ENCODE peak calls at places on chromosomes 7 and 10, in nine cellular contexts. E is pancreas, F is GM23338, A is heart left ventricle, I is adrenal gland, P is stomach, Z is SJSA1, K is RWPE1, M is ovary. H is an unnamed sample.

GRCh38 chr10:104925232-104925851 is 284.3 kb downstream of the SORCS3 start:
- DNase-seq in E (no peak), K (peak), Z (no peak), I (peak), A (peak), M (no peak), F (peak), P (peak), H (no peak)

GRCh38 chr7:103549786-103550185 is 103.8 kb upstream of the SLC26A5 start:
- DNase-seq in K (no peak), A (no peak), F (no peak), Z (no peak), I (no peak), E (no peak), M (no peak), P (no peak), H (no peak)

GRCh38 chr10:21624951-21625350 is 90.9 kb downstream of the MLLT10 start:
- DNase-seq in E (no peak), P (no peak), I (no peak), A (no peak), M (no peak), F (no peak), Z (no peak), K (no peak), H (no peak)

GRCh38 chr10:87064651-87065050 is 30.0 kb downstream of the GLUD1 start:
- DNase-seq in Z (no peak), F (no peak), A (no peak), I (no peak), P (no peak), K (no peak), M (no peak), E (no peak), H (peak)

GRCh38 chr7:150831851-150832250 is 20.5 kb upstream of the AOC1 start:
- DNase-seq in I (no peak), M (no peak), Z (no peak), A (no peak), E (no peak), F (no peak), P (no peak), K (no peak), H (no peak)

GRCh38 chr7:38020134-38020533 is 99.7 kb downstream of the EPDR1 start:
- DNase-seq in I (no peak), P (no peak), A (no peak), F (no peak), K (no peak), M (no peak), Z (no peak), E (no peak), H (no peak)

GRCh38 chr7:75662579-75663301 is 76.0 kb downstream of the HIP1 start:
- DNase-seq in Z (no peak), M (no peak), I (no peak), E (no peak), K (no peak), A (no peak), P (no peak), F (no peak), H (no peak)

GRCh38 chr10:98560585-98560984 is 113.8 kb upstream of the HPS1 start:
- DNase-seq in I (no peak), F (no peak), M (no peak), A (no peak), Z (no peak), K (no peak), E (no peak), P (no peak), H (no peak)

GRCh38 chr7:8206950-8207349 is 55.0 kb downstream of the ICA1 start:
- DNase-seq in Z (no peak), I (no peak), P (no peak), E (no peak), A (no peak), F (peak), M (no peak), K (no peak), H (no peak)

GRCh38 chr7:143042821-143043271 is 9.3 kb upstream of the OR6V1 start:
- DNase-seq in I (no peak), Z (peak), M (no peak), E (no peak), F (no peak), P (no peak), K (no peak), A (no peak), H (no peak)

GRCh38 chr7:71173955-71174354 is 42.0 kb downstream of the GALNT17 start:
- DNase-seq in E (peak), I (peak), K (no peak), A (peak), Z (no peak), P (no peak), F (no peak), M (peak), H (no peak)

GRCh38 chr7:48806731-48807130 is 117.6 kb upstream of the CDC14C start:
- DNase-seq in M (no peak), K (no peak), I (no peak), F (no peak), P (no peak), A (no peak), Z (no peak), E (no peak), H (no peak)

GRCh38 chr10:113073549-113074189 is 123.6 kb downstream of the TCF7L2 start:
- DNase-seq in P (peak), A (peak), M (peak), I (peak), Z (peak), E (peak), K (peak), F (peak), H (no peak)

GRCh38 chr10:1196656-1197055 is 140.5 kb downstream of the WDR37 start:
- DNase-seq in P (no peak), M (no peak), K (no peak), I (no peak), Z (no peak), E (no peak), A (no peak), F (no peak), H (no peak)

GRCh38 chr10:30027057-30028005 is 32.1 kb downstream of the JCAD start:
- DNase-seq in K (no peak), I (peak), A (peak), P (peak), Z (no peak), F (peak), E (peak), M (peak), H (no peak)

GRCh38 chr7:79298145-79298760 is 155.2 kb downstream of the MAGI2 start:
- DNase-seq in F (peak), K (no peak), I (peak), A (no peak), Z (no peak), M (no peak), P (no peak), E (no peak), H (peak)

GRCh38 chr7:130141161-130141857 is 63.9 kb downstream of the TMEM209 start:
- DNase-seq in M (peak), E (peak), K (no peak), I (peak), P (peak), A (peak), Z (no peak), F (peak), H (peak)

GRCh38 chr7:5619419-5620130 is 161.9 kb downstream of the RNF216 start:
- DNase-seq in P (no peak), F (no peak), M (no peak), A (no peak), K (no peak), E (no peak), I (no peak), Z (no peak), H (no peak)

GRCh38 chr10:74208997-74209396 is 58.0 kb downstream of the ADK start:
- DNase-seq in M (no peak), Z (no peak), A (no peak), I (no peak), E (no peak), P (no peak), F (no peak), K (no peak), H (no peak)

GRCh38 chr7:22842383-22842903 is 19.8 kb upstream of the TOMM7 start:
- DNase-seq in I (no peak), Z (no peak), M (no peak), F (peak), P (no peak), E (no peak), K (no peak), A (no peak), H (no peak)

DNA sequence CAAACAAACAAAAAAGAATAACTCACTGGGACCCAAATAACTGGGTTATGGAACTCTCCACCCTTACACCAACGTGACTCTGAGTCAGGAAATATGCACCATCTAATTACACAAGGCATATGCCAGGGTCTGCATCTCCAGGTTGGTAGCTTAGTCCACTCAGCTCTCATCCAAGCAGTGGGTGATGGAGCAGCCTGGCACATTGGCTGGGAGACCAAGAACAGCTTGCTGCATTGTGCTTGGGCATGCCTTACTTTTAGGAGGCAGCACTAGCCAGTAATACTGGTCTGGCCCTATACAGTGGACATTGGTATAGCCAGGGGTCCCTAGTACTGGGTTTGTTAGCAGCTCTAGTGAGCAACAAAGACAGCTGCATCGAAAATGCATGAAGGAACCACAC is 218.2 kb upstream of the ZMIZ1 start:
- DNase-seq in I (no peak), E (no peak), K (no peak), A (no peak), F (no peak), Z (no peak), P (peak), M (no peak), H (no peak)
- H3K27ac ChIP-seq in I (no peak), E (no peak), K (no peak), A (no peak), F (no peak), Z (no peak), P (no peak), M (no peak), H (no peak)

DNA sequence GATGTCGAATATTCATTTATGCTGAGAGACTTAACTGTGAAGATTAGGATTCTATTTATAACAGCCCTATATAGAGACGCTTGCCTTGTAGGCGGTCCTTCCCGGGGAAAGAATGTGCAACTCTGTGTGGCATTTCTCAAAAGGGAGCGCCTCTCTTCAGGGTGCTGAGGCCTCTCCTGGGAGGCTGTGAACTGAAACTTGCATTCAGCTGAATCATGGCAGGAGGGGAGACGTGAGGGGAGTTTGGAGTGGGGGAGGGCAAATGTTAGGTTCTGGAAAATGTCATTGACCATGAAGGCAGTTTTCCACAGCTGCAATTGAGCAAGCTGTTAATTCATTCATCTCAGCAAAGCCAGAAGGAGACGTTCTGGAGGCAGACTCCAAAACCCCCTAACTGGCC is 233.2 kb upstream of the FZD8 start:
- DNase-seq in I (no peak), Z (no peak), M (no peak), K (no peak), P (no peak), A (no peak), E (no peak), F (peak), H (no peak)
- H3K27ac ChIP-seq in I (no peak), Z (no peak), M (no peak), K (no peak), P (no peak), A (no peak), E (no peak), F (no peak), H (no peak)

GRCh38 chr10:27099448-27099847 is 846 bp downstream of the ANKRD26 start:
- DNase-seq in I (no peak), F (no peak), M (no peak), Z (no peak), K (no peak), P (no peak), E (no peak), A (no peak), H (no peak)
- H3K27ac ChIP-seq in I (peak), F (no peak), M (no peak), Z (peak), K (peak), P (peak), E (peak), A (peak), H (peak)

GRCh38 chr7:100373261-100373831 is at the start of gene PILRA:
- DNase-seq in K (no peak), A (no peak), F (no peak), P (no peak), I (no peak), E (no peak), M (no peak), Z (no peak), H (no peak)
- H3K27ac ChIP-seq in K (peak), A (no peak), F (no peak), P (peak), I (peak), E (peak), M (no peak), Z (no peak), H (peak)

DNA sequence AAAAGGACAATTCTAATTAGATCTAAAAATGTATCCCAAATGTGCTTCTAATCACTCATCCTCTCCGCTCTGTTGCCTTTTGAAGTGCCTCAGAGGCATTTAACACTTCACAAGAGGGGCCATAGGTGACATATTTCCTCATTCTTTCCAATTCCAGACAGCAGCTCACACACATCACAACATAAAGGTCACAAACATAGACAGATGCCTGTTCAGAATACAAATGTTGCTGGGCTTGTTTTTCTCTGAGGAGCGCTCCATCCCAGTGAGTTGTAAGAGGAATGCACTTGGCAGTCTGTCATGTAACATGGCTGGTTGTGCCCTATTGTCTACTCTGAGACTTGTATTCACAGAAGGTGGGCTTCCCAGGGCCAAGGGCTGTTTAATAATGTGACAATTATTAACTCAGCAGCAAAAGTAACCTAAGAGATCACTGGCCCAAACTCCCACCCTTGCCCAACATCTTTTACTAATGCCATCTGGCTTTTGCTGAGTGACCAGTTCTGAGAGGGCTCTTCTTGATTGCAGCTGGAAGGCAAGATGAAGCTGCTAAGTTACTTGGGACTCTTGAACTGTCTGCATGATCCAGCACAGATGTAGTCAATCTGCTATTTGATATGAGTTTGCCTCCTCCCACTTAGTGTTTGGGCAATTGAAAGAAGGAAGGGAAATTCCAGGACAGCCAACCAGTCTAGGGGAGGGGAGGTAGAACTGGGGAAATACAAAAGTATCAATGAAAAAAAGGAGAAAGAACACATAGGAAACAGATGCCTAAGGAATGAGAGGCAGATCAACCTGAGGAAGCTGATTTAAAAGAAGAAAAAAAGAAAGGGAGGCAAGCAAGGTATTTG is 13.6 kb downstream of the PON2 start:
- DNase-seq in P (no peak), M (no peak), I (no peak), F (no peak), A (no peak), E (no peak), Z (no peak), K (no peak), H (no peak)
- H3K27ac ChIP-seq in P (no peak), M (no peak), I (no peak), F (no peak), A (no peak), E (peak), Z (no peak), K (no peak), H (peak)

DNA sequence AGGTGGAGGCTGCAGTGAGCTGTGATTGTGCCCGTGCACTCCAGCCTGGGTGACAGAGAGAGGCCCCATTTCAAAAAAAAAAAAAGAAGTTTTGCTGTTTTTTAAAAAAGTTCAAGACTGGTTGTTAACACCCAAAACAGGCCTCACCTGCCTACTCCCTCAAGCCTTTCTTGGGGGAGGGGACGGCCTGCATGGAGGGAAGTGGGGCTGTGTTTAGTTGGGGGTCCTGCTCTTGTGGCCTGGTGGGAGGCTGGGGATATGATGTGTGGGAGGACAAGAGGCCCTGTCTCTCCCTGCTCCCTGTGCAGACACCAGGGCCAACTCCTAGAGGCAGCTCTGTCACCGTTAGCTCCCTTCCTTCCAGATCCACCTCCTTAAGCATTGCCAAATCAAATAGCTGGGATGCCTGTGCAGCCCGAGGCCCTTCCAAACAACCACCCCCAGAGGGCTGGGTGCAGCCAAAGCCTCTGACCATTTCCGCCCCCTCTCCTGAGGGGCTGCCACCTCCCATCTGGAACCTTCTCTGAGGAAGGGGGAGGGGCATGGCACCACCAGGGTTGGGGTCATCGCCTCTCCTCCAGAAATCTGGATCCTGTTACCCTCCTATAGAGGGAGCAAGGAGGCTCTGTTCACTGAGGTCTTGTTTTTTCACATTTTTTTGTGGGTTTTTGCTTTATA is 32.9 kb upstream of the ANKRD2 start:
- DNase-seq in K (no peak), Z (no peak), A (peak), P (no peak), F (peak), I (no peak), E (no peak), M (peak), H (no peak)
- H3K27ac ChIP-seq in K (peak), Z (no peak), A (peak), P (no peak), F (peak), I (no peak), E (no peak), M (no peak), H (peak)

H was measured in caudate nucleus.